ENCODE peak calls at places on chromosome 10, in five cellular contexts. W is tibial nerve, I is heart right ventricle, J is IMR-90, X is psoas muscle. N is an unnamed sample.

GRCh38 chr10:130485958-130486680 is 349.9 kb downstream of the GLRX3 start:
- DNase-seq in I (no peak), J (no peak), W (no peak), X (no peak), N (no peak)

GRCh38 chr10:1620803-1621202 is 116.5 kb downstream of the ADARB2 start:
- DNase-seq in I (no peak), X (no peak), J (no peak), W (no peak), N (no peak)

GRCh38 chr10:126373982-126374381 is 14.3 kb downstream of the ADAM12 start:
- DNase-seq in W (no peak), J (peak; percentile 66), X (no peak), I (no peak), N (no peak)

GRCh38 chr10:102384053-102384452 is 11.5 kb upstream of the NFKB2 start:
- DNase-seq in W (no peak), I (no peak), J (no peak), X (no peak), N (no peak)

GRCh38 chr10:98167191-98167590 is 32.7 kb downstream of the R3HCC1L start:
- DNase-seq in I (no peak), J (no peak), W (no peak), X (no peak), N (no peak)

GRCh38 chr10:91313761-91314520 is 93.5 kb downstream of the PCGF5 start:
- DNase-seq in W (no peak), I (no peak), X (no peak), J (peak; percentile 96), N (no peak)

GRCh38 chr10:61902448-61903183 is 1.1 kb downstream of the ARID5B start:
- DNase-seq in W (peak; percentile 18), X (no peak), J (peak; percentile 61), I (no peak), N (no peak)

GRCh38 chr10:76432274-76433012 is 1001.0 kb downstream of the LRMDA start:
- DNase-seq in I (peak; percentile 14), J (peak; percentile 74), W (no peak), X (peak; percentile 28), N (no peak)

GRCh38 chr10:88707429-88708110 is 1.5 kb downstream of the LIPK start:
- DNase-seq in W (no peak), X (no peak), J (peak; percentile 81), I (no peak), N (no peak)

GRCh38 chr10:110008518-110009339 is 945 bp downstream of the ADD3 start:
- DNase-seq in X (peak; percentile 15), W (no peak), I (peak; percentile 31), J (no peak), N (peak; percentile 66)

GRCh38 chr10:69508738-69509340 is 57.6 kb downstream of the TSPAN15 start:
- DNase-seq in X (no peak), I (no peak), W (no peak), J (no peak), N (no peak)

GRCh38 chr10:78548369-78548985 is 514.8 kb downstream of the RPS24 start:
- DNase-seq in X (no peak), I (no peak), J (no peak), W (no peak), N (no peak)

GRCh38 chr10:105729428-105729827 is 1088.3 kb downstream of the SORCS3 start:
- DNase-seq in J (no peak), X (no peak), I (no peak), W (no peak), N (no peak)

GRCh38 chr10:129541208-129541607 is 74.2 kb downstream of the MGMT start:
- DNase-seq in X (no peak), W (no peak), J (peak; percentile 36), I (no peak), N (no peak)

DNA sequence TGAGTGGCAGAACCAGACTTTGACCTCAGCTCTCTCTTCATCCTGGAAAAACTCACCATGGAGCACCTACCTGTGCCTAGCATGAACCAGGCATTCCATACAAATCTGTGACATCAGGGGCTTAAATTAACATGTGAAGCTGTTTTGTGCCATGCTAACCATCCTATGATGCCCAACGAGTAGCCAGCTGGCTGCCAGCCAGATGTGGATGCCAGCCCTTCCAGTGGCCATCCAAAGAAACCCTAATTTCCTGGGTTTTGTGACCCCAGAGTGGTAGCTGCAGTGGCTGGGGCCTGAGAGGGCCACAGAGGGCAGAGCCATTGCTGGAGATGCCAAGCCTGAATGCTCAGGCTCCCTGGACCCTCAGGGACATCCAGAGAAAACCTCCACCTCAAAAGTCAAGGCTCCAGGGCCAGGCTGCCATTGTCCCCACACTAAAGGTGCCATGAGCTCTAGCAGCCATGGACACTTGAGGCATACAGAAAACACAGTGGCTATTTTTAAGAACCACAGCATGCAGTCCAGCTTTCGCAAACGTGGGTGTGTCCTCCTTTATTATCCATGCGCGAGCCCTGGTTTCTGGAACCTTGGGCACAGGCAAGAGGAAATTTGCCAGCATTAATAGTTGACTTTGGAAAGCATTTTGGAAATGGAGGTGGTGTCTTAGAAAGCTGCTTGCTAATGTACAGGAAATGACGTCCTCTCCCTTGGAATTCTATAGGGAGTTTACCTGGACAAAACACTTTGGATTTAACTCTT is 6.0 kb downstream of the CPXM2 start:
- DNase-seq in I (no peak), X (peak; percentile 44), J (no peak), W (no peak), N (peak; percentile 69)
- H3K27ac ChIP-seq in I (no peak overlapping the region), X (no peak overlapping the region), J (no peak overlapping the region), W (peak overlapping the region; percentile 79), N (no peak overlapping the region)

GRCh38 chr10:70967591-70968588 is 79.5 kb upstream of the PCBD1 start:
- DNase-seq in X (no peak), W (no peak), I (no peak), J (peak; percentile 13), N (no peak)

GRCh38 chr10:70970830-70971229 is 82.5 kb upstream of the PCBD1 start:
- DNase-seq in J (peak; percentile 23), I (no peak), X (no peak), W (no peak), N (no peak)

GRCh38 chr10:70966848-70967553 is 78.6 kb upstream of the PCBD1 start:
- DNase-seq in W (no peak), X (no peak), I (no peak), J (no peak), N (no peak)

GRCh38 chr10:70965566-70965965 is 77.2 kb upstream of the PCBD1 start:
- DNase-seq in I (no peak), X (no peak), W (no peak), J (no peak), N (no peak)

GRCh38 chr10:70969188-70969587 is 80.8 kb upstream of the PCBD1 start:
- DNase-seq in J (no peak), X (no peak), I (no peak), W (no peak), N (no peak)
- H3K27ac ChIP-seq in J (no peak overlapping the region), X (no peak overlapping the region), I (no peak overlapping the region), W (no peak overlapping the region), N (no peak overlapping the region)

DNA sequence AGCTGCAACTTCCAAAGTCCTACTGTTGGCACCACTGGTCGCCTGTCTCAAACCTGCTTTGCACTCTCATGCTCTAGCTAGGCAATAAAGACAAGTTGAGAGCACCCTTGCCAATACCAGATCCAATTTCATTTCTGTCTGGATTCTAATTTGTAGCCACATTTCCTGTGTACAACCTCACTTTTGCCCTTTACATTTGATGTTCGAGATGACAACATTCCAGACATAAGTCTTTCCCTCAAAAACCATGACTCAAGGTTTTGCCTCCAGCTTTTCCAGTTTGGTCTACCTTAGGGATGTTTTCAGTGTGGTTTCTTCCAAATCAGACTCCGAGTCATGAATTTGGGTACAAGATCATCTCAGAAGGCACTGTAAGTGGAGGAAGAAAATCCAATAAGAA is 309.0 kb downstream of the GPAM start:
- DNase-seq in J (no peak), X (no peak), W (no peak), I (no peak), N (no peak)
- H3K27ac ChIP-seq in J (no peak overlapping the region), X (no peak overlapping the region), W (no peak overlapping the region), I (no peak overlapping the region), N (no peak overlapping the region)

DNA sequence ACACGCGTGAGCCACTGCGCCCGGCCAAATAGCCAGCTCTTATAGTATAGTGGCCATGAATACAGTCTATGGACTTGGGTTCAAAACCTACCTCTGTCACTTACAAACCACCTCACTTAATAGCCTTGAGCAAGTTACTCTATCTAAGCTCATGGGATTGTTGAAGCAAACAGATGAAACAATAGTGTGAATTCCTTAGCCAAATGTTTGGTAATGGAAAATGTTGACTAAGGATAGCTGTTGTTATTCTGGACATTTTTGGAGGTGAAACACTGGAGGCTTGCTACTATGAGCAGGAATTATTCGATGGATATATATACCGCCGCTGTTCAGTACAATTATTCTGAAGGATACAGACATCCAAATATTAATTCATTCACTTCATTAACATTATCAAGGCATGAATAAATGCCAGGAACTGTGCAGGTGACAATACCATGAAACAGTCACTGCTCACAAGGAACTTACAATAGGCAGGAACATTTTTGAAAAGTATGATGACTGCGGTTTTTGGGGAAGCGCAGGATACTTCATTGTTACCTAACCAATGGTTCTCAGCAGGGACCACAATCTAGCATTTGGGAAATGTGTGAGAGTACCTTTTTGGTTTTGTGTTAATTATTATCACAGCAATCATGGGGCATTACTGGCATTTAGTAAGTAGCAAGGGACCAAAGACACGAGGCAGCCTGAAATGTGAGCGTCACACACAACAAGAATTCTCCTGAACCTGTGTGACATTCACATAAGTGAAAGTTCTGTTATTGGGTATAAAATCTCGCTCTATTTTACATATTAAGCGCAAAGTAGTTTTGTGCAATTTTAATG is 55.7 kb downstream of the CUBN start:
- DNase-seq in J (no peak), X (no peak), I (no peak), W (no peak), N (no peak)
- H3K27ac ChIP-seq in J (no peak overlapping the region), X (no peak overlapping the region), I (no peak overlapping the region), W (peak overlapping the region; percentile 87), N (no peak overlapping the region)